ENCODE peak calls at places on chromosomes 5 and 9, in eight cellular contexts. One of them, this sample, is unnamed. For H3K9me3, the result is how much of the 10 kb centered on the place peaks cover.

GRCh38 chr9:123643518-123643917 is 286.4 kb downstream of the DENND1A start:
- DNase-seq in HAP-1: no peak
- DNase-seq in Peyer's patch: peak
- DNase-seq in body of pancreas: no peak
- DNase-seq in stomach: no peak
- DNase-seq in PC-9: no peak
- DNase-seq in H9: no peak
- DNase-seq in GM23248: no peak
- DNase-seq in this sample: peak

GRCh38 chr5:109907751-109908150 is 218.0 kb downstream of the MAN2A1 start:
- DNase-seq in body of pancreas: no peak
- DNase-seq in PC-9: no peak
- DNase-seq in GM23248: peak
- DNase-seq in HAP-1: no peak
- DNase-seq in H9: no peak
- DNase-seq in stomach: no peak
- DNase-seq in Peyer's patch: no peak
- DNase-seq in this sample: no peak

GRCh38 chr5:140794594-140795258 is at the start of gene PCDHA2:
- DNase-seq in body of pancreas: no peak
- DNase-seq in GM23248: peak
- DNase-seq in PC-9: no peak
- DNase-seq in H9: no peak
- DNase-seq in Peyer's patch: no peak
- DNase-seq in stomach: no peak
- DNase-seq in HAP-1: no peak
- DNase-seq in this sample: no peak

GRCh38 chr9:89606049-89606481 is 1.3 kb downstream of the GADD45G start:
- DNase-seq in HAP-1: peak
- DNase-seq in GM23248: peak
- DNase-seq in PC-9: no peak
- DNase-seq in stomach: peak
- DNase-seq in Peyer's patch: peak
- DNase-seq in H9: peak
- DNase-seq in body of pancreas: peak
- DNase-seq in this sample: peak

GRCh38 chr5:150412319-150413175 is at the start of gene CD74:
- DNase-seq in PC-9: no peak
- DNase-seq in GM23248: peak
- DNase-seq in H9: peak
- DNase-seq in HAP-1: no peak
- DNase-seq in Peyer's patch: peak
- DNase-seq in stomach: peak
- DNase-seq in body of pancreas: peak
- DNase-seq in this sample: peak

GRCh38 chr5:9726931-9727330 is 96.8 kb upstream of the TAS2R1 start:
- DNase-seq in HAP-1: no peak
- DNase-seq in GM23248: no peak
- DNase-seq in stomach: no peak
- DNase-seq in body of pancreas: no peak
- DNase-seq in Peyer's patch: no peak
- DNase-seq in H9: no peak
- DNase-seq in PC-9: peak
- DNase-seq in this sample: no peak

GRCh38 chr9:16637938-16638337 is 232.5 kb downstream of the BNC2 start:
- DNase-seq in stomach: no peak
- DNase-seq in body of pancreas: no peak
- DNase-seq in HAP-1: no peak
- DNase-seq in PC-9: no peak
- DNase-seq in H9: no peak
- DNase-seq in Peyer's patch: no peak
- DNase-seq in GM23248: no peak
- DNase-seq in this sample: no peak

GRCh38 chr5:16673241-16673998 is 56.6 kb upstream of the RETREG1 start:
- DNase-seq in stomach: no peak
- DNase-seq in HAP-1: no peak
- DNase-seq in H9: no peak
- DNase-seq in Peyer's patch: peak
- DNase-seq in PC-9: no peak
- DNase-seq in GM23248: no peak
- DNase-seq in body of pancreas: no peak
- DNase-seq in this sample: no peak

GRCh38 chr5:14165375-14166091 is 22.4 kb downstream of the TRIO start:
- DNase-seq in H9: no peak
- DNase-seq in GM23248: peak
- DNase-seq in stomach: no peak
- DNase-seq in HAP-1: no peak
- DNase-seq in PC-9: peak
- DNase-seq in body of pancreas: no peak
- DNase-seq in Peyer's patch: no peak
- DNase-seq in this sample: no peak

GRCh38 chr9:134566196-134566822 is 75.3 kb upstream of the COL5A1 start:
- DNase-seq in body of pancreas: no peak
- DNase-seq in HAP-1: no peak
- DNase-seq in PC-9: no peak
- DNase-seq in GM23248: no peak
- DNase-seq in Peyer's patch: peak
- DNase-seq in stomach: no peak
- DNase-seq in H9: no peak
- DNase-seq in this sample: no peak

GRCh38 chr5:68682400-68683152 is 411.2 kb upstream of the SLC30A5 start:
- DNase-seq in H9: no peak
- DNase-seq in GM23248: no peak
- DNase-seq in stomach: peak
- DNase-seq in HAP-1: no peak
- DNase-seq in Peyer's patch: no peak
- DNase-seq in body of pancreas: peak
- DNase-seq in PC-9: no peak
- DNase-seq in this sample: peak

GRCh38 chr5:150066901-150067396 is 19.4 kb downstream of the CSF1R start:
- DNase-seq in H9: no peak
- DNase-seq in Peyer's patch: no peak
- DNase-seq in PC-9: no peak
- DNase-seq in body of pancreas: no peak
- DNase-seq in HAP-1: no peak
- DNase-seq in stomach: no peak
- DNase-seq in GM23248: peak
- DNase-seq in this sample: no peak

GRCh38 chr5:96584712-96585111 is 77.5 kb upstream of the CAST start:
- DNase-seq in GM23248: no peak
- DNase-seq in Peyer's patch: no peak
- DNase-seq in PC-9: no peak
- DNase-seq in stomach: no peak
- DNase-seq in body of pancreas: no peak
- DNase-seq in HAP-1: no peak
- DNase-seq in H9: no peak
- DNase-seq in this sample: no peak

GRCh38 chr5:150469718-150470470 is 20.4 kb upstream of the RPS14 start:
- DNase-seq in HAP-1: no peak
- DNase-seq in PC-9: peak
- DNase-seq in H9: no peak
- DNase-seq in stomach: no peak
- DNase-seq in Peyer's patch: no peak
- DNase-seq in GM23248: peak
- DNase-seq in body of pancreas: no peak
- DNase-seq in this sample: no peak

GRCh38 chr9:4228606-4229005 is 71.3 kb downstream of the GLIS3 start:
- DNase-seq in GM23248: peak
- DNase-seq in PC-9: no peak
- DNase-seq in stomach: no peak
- DNase-seq in HAP-1: no peak
- DNase-seq in Peyer's patch: no peak
- DNase-seq in body of pancreas: no peak
- DNase-seq in H9: no peak
- DNase-seq in this sample: peak

GRCh38 chr5:92749943-92750342 is 831.1 kb downstream of the NR2F1-AS1 start:
- DNase-seq in H9: no peak
- DNase-seq in Peyer's patch: no peak
- DNase-seq in body of pancreas: no peak
- DNase-seq in stomach: no peak
- DNase-seq in HAP-1: peak
- DNase-seq in GM23248: peak
- DNase-seq in PC-9: no peak
- DNase-seq in this sample: no peak

GRCh38 chr5:127602481-127602880 is 46.4 kb upstream of the CTXN3 start:
- DNase-seq in GM23248: no peak
- DNase-seq in body of pancreas: no peak
- DNase-seq in Peyer's patch: no peak
- DNase-seq in HAP-1: peak
- DNase-seq in H9: no peak
- DNase-seq in PC-9: no peak
- DNase-seq in stomach: no peak
- DNase-seq in this sample: no peak

GRCh38 chr5:84450617-84451414 is 66.1 kb upstream of the EDIL3 start:
- DNase-seq in Peyer's patch: no peak
- DNase-seq in H9: no peak
- DNase-seq in PC-9: no peak
- DNase-seq in stomach: no peak
- DNase-seq in GM23248: peak
- DNase-seq in body of pancreas: no peak
- DNase-seq in HAP-1: no peak
- DNase-seq in this sample: no peak

GRCh38 chr5:57550132-57550531 is 67.5 kb upstream of the ACTBL2 start:
- DNase-seq in HAP-1: no peak
- DNase-seq in Peyer's patch: no peak
- DNase-seq in body of pancreas: no peak
- DNase-seq in PC-9: no peak
- DNase-seq in H9: peak
- DNase-seq in GM23248: no peak
- DNase-seq in stomach: no peak
- DNase-seq in this sample: no peak

GRCh38 chr5:154133591-154133990 is 56.9 kb upstream of the GALNT10 start:
- DNase-seq in body of pancreas: no peak
- DNase-seq in stomach: no peak
- DNase-seq in PC-9: no peak
- DNase-seq in Peyer's patch: no peak
- DNase-seq in H9: no peak
- DNase-seq in GM23248: no peak
- DNase-seq in HAP-1: peak
- DNase-seq in this sample: no peak

GRCh38 chr5:146878471-146879172 is at the start of gene PPP2R2B:
- DNase-seq in GM23248: peak
- DNase-seq in stomach: peak
- DNase-seq in H9: peak
- DNase-seq in PC-9: no peak
- DNase-seq in Peyer's patch: peak
- DNase-seq in HAP-1: peak
- DNase-seq in body of pancreas: peak
- DNase-seq in this sample: peak

GRCh38 chr5:163504091-163504931 is 1.1 kb upstream of the MAT2B start:
- DNase-seq in body of pancreas: peak
- DNase-seq in Peyer's patch: peak
- DNase-seq in H9: no peak
- DNase-seq in PC-9: peak
- DNase-seq in stomach: peak
- DNase-seq in HAP-1: peak
- DNase-seq in GM23248: peak
- DNase-seq in this sample: peak

GRCh38 chr9:114497220-114497619 is 8.1 kb downstream of the WHRN start:
- DNase-seq in PC-9: no peak
- DNase-seq in HAP-1: no peak
- DNase-seq in stomach: no peak
- DNase-seq in H9: no peak
- DNase-seq in Peyer's patch: no peak
- DNase-seq in GM23248: no peak
- DNase-seq in body of pancreas: no peak
- DNase-seq in this sample: no peak

GRCh38 chr5:124245276-124245675 is 501.2 kb downstream of the ZNF608 start:
- DNase-seq in body of pancreas: no peak
- DNase-seq in Peyer's patch: no peak
- DNase-seq in H9: no peak
- DNase-seq in stomach: no peak
- DNase-seq in GM23248: no peak
- DNase-seq in PC-9: no peak
- DNase-seq in HAP-1: no peak
- DNase-seq in this sample: no peak
- H3K9me3 ChIP-seq in body of pancreas: under half
- H3K9me3 ChIP-seq in Peyer's patch: under half
- H3K9me3 ChIP-seq in H9: under half
- H3K9me3 ChIP-seq in stomach: under half
- H3K9me3 ChIP-seq in GM23248: under half
- H3K9me3 ChIP-seq in PC-9: under half
- H3K9me3 ChIP-seq in HAP-1: under half
- H3K9me3 ChIP-seq in this sample: under half

DNA sequence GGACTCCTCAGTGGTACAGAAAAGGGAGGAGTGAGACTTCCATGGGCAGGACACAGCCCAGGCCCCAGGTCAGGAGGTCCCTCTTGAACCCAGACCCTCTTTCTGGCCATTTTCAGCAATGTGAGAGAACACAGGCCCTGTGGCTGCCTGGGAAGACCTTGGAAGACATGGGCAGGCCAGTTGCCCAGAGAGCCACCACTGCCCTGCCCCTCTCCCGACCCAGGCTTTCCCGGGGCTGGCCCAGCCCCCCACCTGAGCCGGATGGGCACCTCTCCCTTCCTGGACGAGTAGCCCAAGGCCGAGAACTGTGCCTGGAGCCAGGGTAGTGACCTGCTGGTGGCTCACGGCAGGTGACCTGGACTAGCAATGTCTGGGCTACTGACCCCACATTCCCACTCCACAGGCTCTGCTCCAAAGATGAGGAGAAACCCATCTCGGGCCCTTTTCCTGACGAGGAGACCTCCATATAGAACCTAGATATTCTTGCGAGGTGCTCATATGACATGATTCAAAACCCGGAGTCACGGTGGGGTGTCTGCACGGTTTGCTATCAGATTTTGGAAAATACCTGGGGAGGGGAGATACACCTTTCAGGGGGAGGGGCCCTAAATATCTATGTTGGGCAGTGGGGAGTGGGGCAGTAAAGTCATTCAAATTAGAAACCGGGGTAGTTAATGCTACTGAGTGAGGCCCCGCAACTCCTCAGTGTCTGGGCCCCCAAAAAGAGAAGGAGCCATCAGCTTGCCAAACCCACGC is 59.4 kb downstream of the ZNF354C start:
- DNase-seq in stomach: peak
- DNase-seq in GM23248: no peak
- DNase-seq in H9: no peak
- DNase-seq in PC-9: no peak
- DNase-seq in body of pancreas: no peak
- DNase-seq in Peyer's patch: peak
- DNase-seq in HAP-1: no peak
- DNase-seq in this sample: no peak
- H3K9me3 ChIP-seq in stomach: under half
- H3K9me3 ChIP-seq in GM23248: under half
- H3K9me3 ChIP-seq in H9: under half
- H3K9me3 ChIP-seq in PC-9: under half
- H3K9me3 ChIP-seq in body of pancreas: under half
- H3K9me3 ChIP-seq in Peyer's patch: under half
- H3K9me3 ChIP-seq in HAP-1: under half
- H3K9me3 ChIP-seq in this sample: under half

GRCh38 chr9:113026200-113026599 is 14.2 kb upstream of the ZNF883 start:
- DNase-seq in HAP-1: no peak
- DNase-seq in stomach: no peak
- DNase-seq in Peyer's patch: no peak
- DNase-seq in GM23248: peak
- DNase-seq in body of pancreas: no peak
- DNase-seq in H9: no peak
- DNase-seq in PC-9: no peak
- DNase-seq in this sample: no peak
- H3K9me3 ChIP-seq in HAP-1: under half
- H3K9me3 ChIP-seq in stomach: under half
- H3K9me3 ChIP-seq in Peyer's patch: under half
- H3K9me3 ChIP-seq in GM23248: under half
- H3K9me3 ChIP-seq in body of pancreas: under half
- H3K9me3 ChIP-seq in H9: under half
- H3K9me3 ChIP-seq in PC-9: under half
- H3K9me3 ChIP-seq in this sample: under half

GRCh38 chr5:156783092-156783491 is 67.0 kb upstream of the PPP1R2B start:
- DNase-seq in Peyer's patch: no peak
- DNase-seq in stomach: no peak
- DNase-seq in GM23248: no peak
- DNase-seq in body of pancreas: no peak
- DNase-seq in H9: no peak
- DNase-seq in HAP-1: no peak
- DNase-seq in PC-9: no peak
- DNase-seq in this sample: no peak
- H3K9me3 ChIP-seq in Peyer's patch: under half
- H3K9me3 ChIP-seq in stomach: under half
- H3K9me3 ChIP-seq in GM23248: under half
- H3K9me3 ChIP-seq in body of pancreas: under half
- H3K9me3 ChIP-seq in H9: under half
- H3K9me3 ChIP-seq in HAP-1: under half
- H3K9me3 ChIP-seq in PC-9: under half
- H3K9me3 ChIP-seq in this sample: under half

This sample was measured in small intestine.